ENCODE peak calls at places on chromosomes 4 and X, in four cellular contexts. D is upper lobe of left lung, C is SK-N-SH, H is spleen. K is an unnamed sample. For H3K4me1, the result is how much of the 10 kb centered on the place peaks cover.

GRCh38 chr4:45370370-45370769 is 644.0 kb upstream of the GNPDA2 start:
- DNase-seq in D (no peak), H (no peak), C (no peak), K (no peak)

GRCh38 chr4:149835280-149835679 is 19.6 kb upstream of the IQCM start:
- DNase-seq in D (peak), H (no peak), C (no peak), K (no peak)

GRCh38 chrX:71098302-71098701 is 2.7 kb downstream of the FOXO4 start:
- DNase-seq in H (peak), D (no peak), C (peak), K (no peak)

GRCh38 chr4:23822181-23822580 is 67.7 kb downstream of the PPARGC1A start:
- DNase-seq in D (no peak), H (no peak), C (no peak), K (no peak)

GRCh38 chrX:107769581-107770317 is 5.8 kb downstream of the TSC22D3 start:
- DNase-seq in C (no peak), H (no peak), D (no peak), K (no peak)

GRCh38 chrX:155046129-155046810 is 19.6 kb downstream of the FUNDC2 start:
- DNase-seq in H (no peak), C (no peak), D (no peak), K (no peak)

GRCh38 chr4:123649644-123650356 is 253.2 kb downstream of the SPRY1 start:
- DNase-seq in C (no peak), D (no peak), H (no peak), K (no peak)

GRCh38 chr4:36349904-36350554 is 68.6 kb downstream of the DTHD1 start:
- DNase-seq in H (no peak), D (no peak), C (no peak), K (no peak)

GRCh38 chr4:182884046-182884445 is 33.1 kb downstream of the DCTD start:
- DNase-seq in D (no peak), C (no peak), H (no peak), K (no peak)

GRCh38 chrX:29478336-29479069 is 736.9 kb upstream of the MAGEB2 start:
- DNase-seq in C (peak), H (no peak), D (no peak), K (no peak)

DNA sequence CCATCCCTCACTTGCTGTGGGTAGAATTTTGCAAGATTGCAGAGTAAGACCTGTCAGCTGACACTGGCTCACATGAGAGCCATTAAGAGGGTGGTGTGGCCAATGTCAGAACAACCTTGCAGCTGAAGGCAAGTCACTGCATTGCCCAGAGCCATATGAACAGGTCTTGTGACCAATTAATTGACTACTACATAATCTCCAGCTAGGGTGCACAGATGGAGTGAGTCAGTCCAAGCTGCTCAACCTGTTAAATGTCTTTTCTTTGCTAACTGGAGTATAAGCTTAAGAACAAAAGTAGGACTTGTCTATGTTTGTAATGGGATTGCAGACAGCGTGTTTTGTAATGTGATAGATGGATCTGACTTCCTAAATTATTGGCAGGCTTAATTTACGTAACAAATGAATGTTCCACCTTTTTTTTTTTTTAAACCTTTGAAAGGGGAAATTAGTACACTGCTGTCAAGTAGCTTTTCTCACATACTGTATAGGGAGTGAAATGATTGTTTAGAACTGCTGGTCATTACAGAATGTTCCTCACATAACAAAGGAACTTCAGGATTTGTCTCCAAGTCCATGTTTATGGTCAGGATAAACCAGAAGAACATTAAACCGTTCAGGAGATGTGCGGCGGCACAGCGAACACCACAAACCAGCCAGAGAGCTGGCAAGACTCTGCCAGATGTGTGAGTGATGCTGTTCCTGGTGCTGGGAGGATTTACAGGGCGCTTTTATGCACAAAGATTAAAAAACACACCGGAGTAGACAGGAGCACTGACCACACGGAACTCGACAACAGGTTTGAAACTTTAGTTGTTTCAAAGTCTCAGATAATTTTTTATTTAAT is 37.0 kb downstream of the FNIP2 start:
- DNase-seq in H (no peak), C (peak), D (no peak), K (no peak)
- TF ChIP-seq POLR2AphosphoS5 in H (peak), C (no peak), D (peak), K (no peak)

DNA sequence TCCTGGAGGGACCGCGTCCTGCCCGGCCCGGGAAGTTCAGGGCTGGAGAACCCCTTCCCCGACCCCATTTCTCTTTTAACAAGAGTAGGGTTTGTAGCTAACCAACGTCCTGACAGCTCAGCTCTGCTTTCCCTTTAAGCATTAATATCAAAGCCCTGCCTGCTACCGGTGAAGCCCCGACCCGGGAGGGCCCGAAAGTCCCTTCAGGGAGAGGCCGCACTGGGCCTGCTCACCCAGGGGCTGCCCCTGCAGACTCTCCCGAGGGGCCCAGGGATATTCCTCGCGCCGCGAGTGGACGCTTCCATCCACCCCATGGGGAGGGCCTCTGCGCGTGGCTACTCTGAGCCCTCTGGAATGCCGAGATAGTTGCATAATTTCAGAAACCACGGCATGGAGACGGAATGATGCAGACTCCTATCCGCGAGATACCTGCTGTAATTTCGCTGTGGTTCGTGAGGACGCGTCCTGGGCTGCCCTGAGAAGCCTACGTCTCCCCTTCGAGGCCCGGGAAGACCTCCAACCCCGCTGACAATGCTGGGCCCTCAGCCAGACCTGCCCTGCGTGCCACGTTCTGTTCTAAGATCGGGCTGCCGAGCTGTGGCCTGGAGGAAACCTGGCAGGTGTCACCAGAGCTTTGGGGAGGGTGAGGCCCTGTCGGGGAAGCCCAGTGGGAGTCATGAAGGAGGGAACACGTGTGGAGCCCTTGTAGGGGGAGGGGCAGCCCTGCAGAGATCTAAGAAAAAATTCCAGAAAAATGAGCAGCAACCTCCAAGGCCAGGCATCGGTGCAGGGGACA is 999 bp upstream of the CTBP1 start:
- DNase-seq in C (peak), D (peak), H (peak), K (peak)
- H3K4me1 ChIP-seq in C (under half), D (under half), H (half or more), K (under half)

GRCh38 chr4:124713213-124713592 is 671 bp upstream of the ANKRD50 start:
- DNase-seq in D (peak), C (peak), H (peak), K (peak)
- TF ChIP-seq CTCF in D (peak), C (peak), H (peak), K (peak)

DNA sequence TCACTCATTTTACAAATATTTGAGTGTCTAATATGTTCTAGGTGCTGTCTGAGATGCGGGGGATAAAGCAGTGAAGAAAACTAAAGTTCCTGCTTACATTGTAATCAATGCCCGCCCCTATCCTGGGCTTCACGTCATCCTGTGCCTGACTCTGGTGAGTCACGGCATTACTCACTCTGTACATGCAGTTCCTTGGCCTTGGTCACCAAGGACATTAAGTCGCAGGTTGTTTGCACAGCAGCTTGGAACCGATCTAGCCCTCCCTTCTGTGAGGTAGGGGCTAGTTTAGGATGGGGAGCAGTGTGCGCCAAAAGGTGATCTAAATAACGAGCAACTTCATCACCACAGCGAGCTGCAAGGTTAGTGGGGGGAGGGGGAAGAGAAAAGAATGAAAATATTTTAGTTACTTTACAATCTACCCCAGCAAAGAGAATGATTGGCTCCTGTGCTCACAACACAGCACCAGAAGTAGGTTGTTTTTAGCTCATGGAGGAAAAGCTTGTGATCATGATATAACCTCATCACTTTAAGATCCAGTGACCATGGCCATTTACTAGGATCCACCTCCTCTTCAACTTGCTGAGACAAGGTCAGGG is 48.0 kb upstream of the HDAC8 start:
- DNase-seq in C (no peak), D (no peak), H (no peak), K (no peak)
- TF ChIP-seq POLR2AphosphoS5 in C (peak), D (no peak), H (no peak), K (peak)

DNA sequence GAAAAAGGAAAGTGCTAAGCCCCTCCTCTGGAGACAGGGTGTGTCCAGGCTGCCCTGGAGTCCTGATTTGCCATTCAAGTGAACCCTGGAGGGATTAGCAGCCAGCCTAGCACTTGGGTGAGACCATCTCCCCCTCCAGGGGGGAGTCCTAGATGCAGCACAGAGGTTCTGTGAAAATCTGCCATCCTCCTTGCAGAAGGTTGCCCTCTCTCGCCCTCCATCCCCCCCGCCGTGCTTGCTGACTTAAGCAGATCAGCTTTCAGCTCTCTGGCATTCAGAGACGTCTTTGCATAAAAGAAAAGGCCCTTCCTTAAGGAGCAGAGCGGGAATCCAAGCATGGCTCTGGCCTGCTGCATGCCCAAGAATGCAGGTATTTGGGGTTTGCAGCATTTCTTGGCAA is 102.1 kb upstream of the SCML1 start:
- DNase-seq in H (no peak), C (no peak), D (no peak), K (no peak)
- H3K4me1 ChIP-seq in H (under half), C (under half), D (under half), K (under half)

DNA sequence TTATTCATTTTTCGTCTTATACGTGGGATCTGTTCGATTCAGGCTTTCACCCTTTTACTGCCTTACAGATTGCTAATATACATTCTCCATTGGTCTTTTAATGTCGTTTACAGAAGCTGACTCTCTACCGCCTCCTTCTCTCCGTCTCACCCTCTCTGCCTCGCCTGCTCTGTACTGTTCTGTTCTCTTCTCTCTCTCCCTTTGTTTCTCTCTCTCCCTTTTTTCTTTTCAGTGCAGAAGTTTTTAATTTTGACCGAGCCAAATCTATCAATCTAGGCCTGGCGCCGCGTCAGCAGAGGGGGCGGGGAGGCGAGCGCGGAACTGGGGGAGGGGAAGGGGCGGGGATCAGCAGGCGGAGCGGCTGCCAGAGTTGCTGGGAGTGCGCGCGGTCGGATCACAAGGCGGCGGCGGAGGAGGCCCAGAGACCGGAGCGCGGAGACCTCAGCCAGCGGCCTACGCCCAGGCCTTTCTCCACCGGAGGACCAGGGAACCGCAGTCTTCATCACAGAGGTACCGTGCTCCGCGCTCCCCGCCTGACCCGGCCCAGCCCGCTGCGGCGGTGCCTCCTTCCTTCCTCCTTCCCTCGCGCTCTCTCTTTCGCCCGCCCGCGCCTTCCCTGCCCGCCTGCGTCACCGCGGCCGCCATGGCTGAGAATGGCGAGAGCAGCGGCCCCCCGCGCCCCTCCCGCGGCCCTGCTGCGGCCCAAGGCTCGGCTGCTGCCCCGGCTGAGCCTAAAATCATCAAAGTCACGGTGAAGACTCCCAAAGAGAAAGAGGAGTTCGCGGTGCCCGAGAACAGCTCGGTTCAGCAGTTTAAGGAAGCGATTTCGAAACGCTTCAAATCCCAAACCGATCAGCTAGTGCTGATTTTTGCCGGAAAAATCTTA is at the start of gene UBQLN2:
- DNase-seq in H (peak), C (peak), D (peak), K (peak)
- TF ChIP-seq CTCF in H (no peak), C (peak), D (peak), K (no peak)

GRCh38 chrX:55099162-55099561 is 10.3 kb downstream of the PAGE2 start:
- DNase-seq in H (no peak), C (no peak), D (no peak), K (no peak)

DNA sequence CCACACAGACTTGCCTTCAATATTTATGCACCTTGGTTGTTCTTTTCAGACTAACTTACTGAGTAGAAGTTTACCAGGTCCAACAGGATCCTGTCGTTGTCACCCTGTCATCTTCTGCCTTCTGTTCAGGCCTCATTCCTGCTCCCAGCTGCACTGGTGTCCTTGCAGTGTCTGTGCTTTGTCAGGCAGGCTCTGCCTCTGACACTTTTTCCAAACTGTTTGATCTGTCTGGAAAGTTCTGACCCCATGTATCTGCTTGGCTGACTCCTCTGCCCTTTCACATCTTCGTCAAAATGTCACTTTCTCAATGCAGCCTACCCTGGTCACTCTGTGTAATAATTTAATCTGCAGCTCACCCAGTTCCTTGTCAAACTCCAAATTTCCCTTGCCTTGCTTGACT is 9.9 kb downstream of the PAGE2 start:
- DNase-seq in D (no peak), C (no peak), H (no peak), K (no peak)
- TF ChIP-seq POLR2AphosphoS5 in D (no peak), C (no peak), H (no peak), K (no peak)

GRCh38 chr4:142272452-142272851 is 573.6 kb downstream of the INPP4B start:
- DNase-seq in H (no peak), D (no peak), C (no peak), K (no peak)

GRCh38 chr4:142271832-142272231 is 574.3 kb downstream of the INPP4B start:
- DNase-seq in C (no peak), H (no peak), D (no peak), K (no peak)

GRCh38 chr4:142278663-142279062 is 567.4 kb downstream of the INPP4B start:
- DNase-seq in C (no peak), H (no peak), D (no peak), K (no peak)

GRCh38 chr4:142278171-142278570 is 567.9 kb downstream of the INPP4B start:
- DNase-seq in H (no peak), C (no peak), D (no peak), K (no peak)

GRCh38 chr4:142274137-142274536 is 572.0 kb downstream of the INPP4B start:
- DNase-seq in D (no peak), H (no peak), C (no peak), K (no peak)
- H3K4me1 ChIP-seq in D (under half), H (under half), C (under half), K (under half)

GRCh38 chr4:131649227-131649626 is 1499.9 kb upstream of the PCDH10 start:
- DNase-seq in C (no peak), H (no peak), D (no peak), K (no peak)

GRCh38 chr4:131638776-131639175 is 1510.3 kb upstream of the PCDH10 start:
- DNase-seq in H (no peak), D (no peak), C (no peak), K (no peak)

GRCh38 chr4:131644619-131645018 is 1504.5 kb upstream of the PCDH10 start:
- DNase-seq in D (no peak), H (no peak), C (peak), K (no peak)
- TF ChIP-seq CTCF in D (no peak), H (no peak), C (peak), K (no peak)